ENCODE peak calls at places on chromosomes 3 and 15, in six cellular contexts. Z is colonic mucosa, X is fibroblast of pulmonary artery, Y is progenitor cell of endocrine pancreas, R is A673, G is lower lobe of right lung. E is an unnamed sample.

GRCh38 chr3:142958707-142959106 is 4.8 kb downstream of the PAQR9 start:
- DNase-seq in Z (no peak), X (peak), Y (no peak), R (no peak), G (no peak), E (no peak)

GRCh38 chr3:118972974-118973373 is 61.7 kb downstream of the IGSF11 start:
- DNase-seq in Z (no peak), X (no peak), Y (no peak), R (no peak), G (no peak), E (no peak)

GRCh38 chr3:55823829-55824228 is 336.7 kb upstream of the WNT5A start:
- DNase-seq in Z (no peak), X (no peak), Y (no peak), R (no peak), G (no peak), E (no peak)

GRCh38 chr15:98568382-98569017 is 79.8 kb upstream of the IGF1R start:
- DNase-seq in Z (no peak), X (peak), Y (no peak), R (no peak), G (no peak), E (no peak)

GRCh38 chr3:175852560-175852959 is 993.4 kb downstream of the NAALADL2 start:
- DNase-seq in Z (no peak), X (no peak), Y (no peak), R (no peak), G (no peak), E (no peak)

GRCh38 chr3:172132159-172132586 is 92.8 kb downstream of the FNDC3B start:
- DNase-seq in Z (no peak), X (no peak), Y (no peak), R (no peak), G (no peak), E (no peak)

GRCh38 chr3:43581343-43581742 is 40.5 kb downstream of the ANO10 start:
- DNase-seq in Z (no peak), X (peak), Y (no peak), R (no peak), G (no peak), E (no peak)

GRCh38 chr3:87811953-87812352 is 246.9 kb downstream of the CGGBP1 start:
- DNase-seq in Z (no peak), X (no peak), Y (no peak), R (no peak), G (no peak), E (no peak)

GRCh38 chr3:184172681-184173373 is 1.8 kb upstream of the AP2M1 start:
- DNase-seq in Z (no peak), X (peak), Y (no peak), R (no peak), G (no peak), E (no peak)

GRCh38 chr15:75809986-75810750 is 33.1 kb upstream of the UBE2Q2 start:
- DNase-seq in Z (peak), X (peak), Y (no peak), R (no peak), G (no peak), E (peak)

GRCh38 chr15:100901702-100902435 is 17.3 kb upstream of the LRRK1 start:
- DNase-seq in Z (no peak), X (no peak), Y (no peak), R (no peak), G (no peak), E (no peak)

GRCh38 chr15:29770796-29771195 is 51.5 kb downstream of the TJP1 start:
- DNase-seq in Z (no peak), X (no peak), Y (no peak), R (no peak), G (no peak), E (no peak)

GRCh38 chr3:119681279-119681678 is 4.1 kb upstream of the COX17 start:
- DNase-seq in Z (no peak), X (peak), Y (no peak), R (peak), G (no peak), E (peak)

GRCh38 chr15:98712845-98713584 is 64.7 kb downstream of the IGF1R start:
- DNase-seq in Z (no peak), X (no peak), Y (no peak), R (no peak), G (no peak), E (no peak)

GRCh38 chr3:18295171-18295920 is 129.8 kb downstream of the SATB1 start:
- DNase-seq in Z (peak), X (peak), Y (peak), R (peak), G (peak), E (peak)

GRCh38 chr3:52742418-52743041 is 28.2 kb downstream of the NEK4 start:
- DNase-seq in Z (no peak), X (peak), Y (no peak), R (peak), G (no peak), E (peak)

GRCh38 chr3:141383555-141384129 is 15.3 kb downstream of the ZBTB38 start:
- DNase-seq in Z (no peak), X (no peak), Y (no peak), R (no peak), G (no peak), E (no peak)

GRCh38 chr3:63228677-63229076 is 49.4 kb upstream of the SYNPR start:
- DNase-seq in Z (peak), X (peak), Y (no peak), R (peak), G (no peak), E (no peak)

GRCh38 chr15:100818927-100819326 is 60.7 kb upstream of the ALDH1A3 start:
- DNase-seq in Z (no peak), X (peak), Y (no peak), R (no peak), G (no peak), E (no peak)

GRCh38 chr15:100230784-100231183 is 111.0 kb downstream of the ADAMTS17 start:
- DNase-seq in Z (peak), X (no peak), Y (no peak), R (no peak), G (no peak), E (no peak)

GRCh38 chr3:50620420-50620819 is 3.5 kb downstream of the MAPKAPK3 start:
- DNase-seq in Z (no peak), X (no peak), Y (no peak), R (no peak), G (peak), E (no peak)

GRCh38 chr15:63973212-63974009 is 72.9 kb downstream of the DAPK2 start:
- DNase-seq in Z (peak), X (peak), Y (no peak), R (peak), G (no peak), E (no peak)

GRCh38 chr3:124592658-124593441 is 137.4 kb upstream of the UMPS start:
- DNase-seq in Z (peak), X (no peak), Y (peak), R (no peak), G (peak), E (no peak)

GRCh38 chr3:73498764-73499622 is 125.7 kb downstream of the PDZRN3 start:
- DNase-seq in Z (no peak), X (no peak), Y (no peak), R (no peak), G (no peak), E (peak)

GRCh38 chr3:155554777-155555445 is 190.0 kb downstream of the PLCH1 start:
- DNase-seq in Z (no peak), X (no peak), Y (no peak), R (no peak), G (no peak), E (no peak)

GRCh38 chr3:9183811-9184463 is 65.5 kb downstream of the SRGAP3 start:
- DNase-seq in Z (no peak), X (no peak), Y (no peak), R (no peak), G (no peak), E (no peak)

GRCh38 chr15:37810381-37810780 is 124.1 kb upstream of the TMCO5A start:
- DNase-seq in Z (no peak), X (no peak), Y (no peak), R (no peak), G (no peak), E (no peak)

GRCh38 chr3:138938056-138938876 is 8.7 kb downstream of the FOXL2 start:
- DNase-seq in Z (no peak), X (no peak), Y (no peak), R (no peak), G (no peak), E (no peak)
- TF ChIP-seq CTCF in Z (no peak), X (no peak), Y (no peak), R (no peak), G (no peak), E (no peak)

DNA sequence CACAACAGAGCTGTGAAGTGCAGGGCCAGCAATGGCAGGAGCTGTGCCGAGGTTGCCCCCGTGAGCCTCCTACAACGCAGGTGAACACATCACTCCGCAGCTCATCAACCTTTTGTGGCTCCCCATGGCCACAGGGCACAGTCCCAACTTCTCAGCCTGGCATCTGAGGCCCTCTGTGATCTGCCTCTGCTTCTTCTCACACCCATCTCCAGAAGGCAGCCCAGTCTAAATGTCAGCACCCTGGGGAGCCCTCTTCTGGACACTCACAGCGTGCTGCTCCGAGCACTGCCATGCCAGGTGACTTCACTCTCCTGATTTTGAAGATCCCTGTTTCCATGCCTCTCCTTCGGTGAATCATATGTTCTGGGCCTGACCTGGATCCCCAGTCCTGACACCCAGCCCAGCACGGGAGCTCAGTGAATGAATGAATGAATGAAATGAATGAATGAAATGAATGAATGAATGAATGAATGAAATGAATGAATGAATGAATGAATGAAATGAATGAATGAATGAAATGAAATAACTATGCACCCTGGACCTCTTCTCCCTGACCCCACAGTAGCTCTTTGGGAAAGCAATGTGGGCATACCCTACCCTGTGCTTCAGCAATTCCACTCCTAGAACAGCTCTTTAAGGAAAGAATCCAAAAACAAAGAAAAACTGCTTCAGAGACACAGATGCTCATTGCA is 17.9 kb upstream of the SKIC8 start:
- DNase-seq in Z (peak), X (peak), Y (no peak), R (no peak), G (no peak), E (no peak)
- TF ChIP-seq CTCF in Z (no peak), X (no peak), Y (no peak), R (no peak), G (no peak), E (no peak)

GRCh38 chr3:4722103-4722502 is 229.0 kb downstream of the ITPR1 start:
- DNase-seq in Z (peak), X (peak), Y (no peak), R (peak), G (no peak), E (peak)
- TF ChIP-seq CTCF in Z (peak), X (peak), Y (no peak), R (peak), G (peak), E (no peak)

GRCh38 chr15:96619171-96619570 is 288.7 kb downstream of the NR2F2 start:
- DNase-seq in Z (no peak), X (no peak), Y (no peak), R (peak), G (no peak), E (no peak)

GRCh38 chr15:96626936-96627577 is 296.6 kb downstream of the NR2F2 start:
- DNase-seq in Z (no peak), X (no peak), Y (no peak), R (peak), G (peak), E (no peak)

GRCh38 chr15:96625251-96625650 is 294.8 kb downstream of the NR2F2 start:
- DNase-seq in Z (no peak), X (no peak), Y (no peak), R (peak), G (no peak), E (no peak)

GRCh38 chr15:96622714-96623113 is 292.2 kb downstream of the NR2F2 start:
- DNase-seq in Z (no peak), X (no peak), Y (no peak), R (no peak), G (no peak), E (no peak)
- TF ChIP-seq CTCF in Z (no peak), X (no peak), Y (no peak), R (no peak), G (no peak), E (no peak)

DNA sequence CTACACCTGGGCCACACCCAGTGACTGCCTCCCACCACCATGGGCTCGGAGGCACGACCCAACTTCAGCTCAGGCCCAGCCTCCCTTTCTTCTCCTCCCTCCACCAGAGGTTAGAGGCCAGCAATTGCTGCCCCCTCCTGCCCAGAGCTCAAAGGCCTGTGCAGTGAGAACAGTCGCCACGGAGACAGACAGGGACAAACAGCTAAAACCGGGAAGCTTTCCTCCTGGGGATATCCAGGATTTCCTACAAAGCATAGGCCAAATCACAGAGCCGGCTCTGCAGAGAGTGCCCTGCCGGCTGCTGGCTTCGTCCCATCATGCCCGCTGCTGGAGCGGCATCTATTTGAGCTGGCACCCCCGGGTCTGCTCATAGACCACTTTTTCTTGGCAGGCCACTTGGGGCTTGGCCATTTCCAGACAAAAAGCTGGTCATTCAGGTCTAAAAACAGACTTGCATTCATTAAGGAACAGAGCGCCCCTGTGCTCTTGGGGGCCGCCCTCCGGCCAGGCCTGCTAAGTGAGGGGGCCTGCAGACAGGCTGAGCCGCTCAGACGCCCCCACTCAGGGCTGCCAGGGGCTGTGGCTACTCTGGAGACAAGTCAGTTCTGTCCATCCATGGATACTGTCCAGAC is 17.5 kb downstream of the GRAMD2A start:
- DNase-seq in Z (no peak), X (peak), Y (no peak), R (no peak), G (no peak), E (no peak)
- TF ChIP-seq CTCF in Z (no peak), X (no peak), Y (no peak), R (no peak), G (no peak), E (no peak)

GRCh38 chr3:5302661-5303060 is 115.2 kb downstream of the EDEM1 start:
- DNase-seq in Z (no peak), X (no peak), Y (no peak), R (no peak), G (no peak), E (no peak)

GRCh38 chr3:5304188-5304587 is 116.7 kb downstream of the EDEM1 start:
- DNase-seq in Z (no peak), X (no peak), Y (no peak), R (no peak), G (no peak), E (no peak)

GRCh38 chr3:5304789-5305680 is 117.5 kb downstream of the EDEM1 start:
- DNase-seq in Z (peak), X (peak), Y (peak), R (peak), G (no peak), E (peak)

GRCh38 chr3:5309181-5309580 is 121.7 kb downstream of the EDEM1 start:
- DNase-seq in Z (no peak), X (no peak), Y (no peak), R (no peak), G (no peak), E (no peak)

GRCh38 chr3:5305681-5305983 is 118.1 kb downstream of the EDEM1 start:
- DNase-seq in Z (no peak), X (no peak), Y (no peak), R (no peak), G (no peak), E (no peak)
- TF ChIP-seq CTCF in Z (no peak), X (no peak), Y (no peak), R (no peak), G (no peak), E (no peak)

GRCh38 chr15:31365032-31365654 is 38.5 kb downstream of the KLF13 start:
- DNase-seq in Z (no peak), X (no peak), Y (no peak), R (no peak), G (no peak), E (no peak)

GRCh38 chr15:31366169-31366734 is 39.6 kb downstream of the KLF13 start:
- DNase-seq in Z (peak), X (peak), Y (no peak), R (peak), G (peak), E (no peak)

GRCh38 chr15:31364301-31365031 is 37.8 kb downstream of the KLF13 start:
- DNase-seq in Z (no peak), X (no peak), Y (no peak), R (no peak), G (no peak), E (no peak)

GRCh38 chr15:31367021-31367729 is 40.5 kb downstream of the KLF13 start:
- DNase-seq in Z (no peak), X (no peak), Y (no peak), R (peak), G (peak), E (no peak)

GRCh38 chr15:31365655-31366127 is 39.1 kb downstream of the KLF13 start:
- DNase-seq in Z (peak), X (peak), Y (peak), R (peak), G (peak), E (peak)
- TF ChIP-seq CTCF in Z (peak), X (peak), Y (peak), R (peak), G (peak), E (peak)

GRCh38 chr3:109804697-109805096 is 467.4 kb upstream of the DPPA4 start:
- DNase-seq in Z (no peak), X (no peak), Y (no peak), R (no peak), G (no peak), E (no peak)
- TF ChIP-seq CTCF in Z (no peak), X (no peak), Y (no peak), R (no peak), G (no peak), E (no peak)

GRCh38 chr3:23330568-23330967 is 127.4 kb downstream of the UBE2E2 start:
- DNase-seq in Z (no peak), X (no peak), Y (no peak), R (no peak), G (no peak), E (no peak)
- TF ChIP-seq CTCF in Z (no peak), X (no peak), Y (no peak), R (no peak), G (no peak), E (no peak)

GRCh38 chr3:127096256-127097008 is 96.5 kb upstream of the PRR23E start:
- DNase-seq in Z (no peak), X (no peak), Y (no peak), R (no peak), G (no peak), E (no peak)
- TF ChIP-seq CTCF in Z (no peak), X (no peak), Y (no peak), R (no peak), G (no peak), E (no peak)